ENCODE peak calls at places on chromosomes 5 and 9, in ten cellular contexts. H is psoas muscle, Z is left ventricle myocardium inferior, R is small intestine, E is prostate gland, W is neural progenitor cell, Q is mesendoderm, D is lung, S is Caco-2, X is tibial nerve. M is an unnamed sample. For H3K4me1, the result is how much of the 10 kb centered on the place peaks cover.

GRCh38 chr9:3732077-3733038 is 206.6 kb upstream of the RFX3 start:
- DNase-seq in H (no peak), Z (no peak), R (peak), E (peak), W (peak), Q (peak), D (peak), S (peak), X (peak), M (peak)

GRCh38 chr9:130946778-130947617 is 8.0 kb upstream of the FIBCD1 start:
- DNase-seq in H (no peak), Z (no peak), R (peak), E (no peak), W (no peak), Q (no peak), D (no peak), S (no peak), X (no peak), M (no peak)

GRCh38 chr9:79641055-79641454 is 69.3 kb downstream of the TLE4 start:
- DNase-seq in H (no peak), Z (no peak), R (no peak), E (no peak), W (no peak), Q (no peak), D (no peak), S (no peak), X (no peak), M (no peak)

GRCh38 chr9:12784461-12785250 is 9.8 kb downstream of the LURAP1L start:
- DNase-seq in H (no peak), Z (no peak), R (no peak), E (no peak), W (no peak), Q (peak), D (peak), S (peak), X (no peak), M (no peak)

GRCh38 chr9:81430727-81431126 is 258.6 kb downstream of the TLE1 start:
- DNase-seq in H (no peak), Z (no peak), R (no peak), E (no peak), W (no peak), Q (no peak), D (no peak), S (no peak), X (no peak), M (no peak)

GRCh38 chr9:133048595-133048994 is 13.2 kb upstream of the CEL start:
- DNase-seq in H (no peak), Z (no peak), R (peak), E (no peak), W (peak), Q (peak), D (no peak), S (no peak), X (no peak), M (no peak)

GRCh38 chr5:149297340-149298023 is 25.8 kb downstream of the AFAP1L1 start:
- DNase-seq in H (no peak), Z (peak), R (no peak), E (no peak), W (no peak), Q (no peak), D (no peak), S (no peak), X (no peak), M (no peak)

GRCh38 chr9:2158729-2159128 is 143.6 kb downstream of the SMARCA2 start:
- DNase-seq in H (no peak), Z (no peak), R (no peak), E (no peak), W (no peak), Q (no peak), D (no peak), S (no peak), X (no peak), M (no peak)

GRCh38 chr9:106801816-106802215 is 61.1 kb upstream of the ZNF462 start:
- DNase-seq in H (no peak), Z (no peak), R (no peak), E (no peak), W (no peak), Q (no peak), D (no peak), S (no peak), X (no peak), M (no peak)

GRCh38 chr9:69672828-69673640 is 863 bp upstream of the APBA1 start:
- DNase-seq in H (peak), Z (peak), R (peak), E (peak), W (peak), Q (peak), D (peak), S (peak), X (peak), M (peak)

GRCh38 chr9:119088002-119088401 is 281.2 kb downstream of the BRINP1 start:
- DNase-seq in H (no peak), Z (no peak), R (no peak), E (no peak), W (no peak), Q (peak), D (no peak), S (no peak), X (no peak), M (no peak)

GRCh38 chr5:90161399-90161798 is 248.2 kb downstream of the CETN3 start:
- DNase-seq in H (no peak), Z (peak), R (no peak), E (no peak), W (peak), Q (peak), D (peak), S (peak), X (peak), M (peak)

GRCh38 chr5:179836225-179837019 is 15.7 kb downstream of the SQSTM1 start:
- DNase-seq in H (peak), Z (no peak), R (peak), E (no peak), W (no peak), Q (no peak), D (no peak), S (no peak), X (no peak), M (no peak)

GRCh38 chr9:72871685-72872084 is 81.2 kb downstream of the ALDH1A1 start:
- DNase-seq in H (no peak), Z (no peak), R (no peak), E (no peak), W (peak), Q (no peak), D (no peak), S (no peak), X (no peak), M (no peak)

GRCh38 chr5:56711191-56711590 is 104.2 kb upstream of the MAP3K1 start:
- DNase-seq in H (no peak), Z (no peak), R (no peak), E (no peak), W (no peak), Q (no peak), D (no peak), S (no peak), X (no peak), M (no peak)

GRCh38 chr9:109117856-109118801 is 1.6 kb downstream of the TMEM245 start:
- DNase-seq in H (peak), Z (no peak), R (peak), E (no peak), W (peak), Q (no peak), D (no peak), S (peak), X (no peak), M (peak)

GRCh38 chr5:74994791-74995190 is 57.6 kb downstream of the GCNT4 start:
- DNase-seq in H (no peak), Z (no peak), R (no peak), E (no peak), W (no peak), Q (no peak), D (no peak), S (no peak), X (no peak), M (no peak)

GRCh38 chr5:68348447-68349222 is 133.1 kb downstream of the PIK3R1 start:
- DNase-seq in H (no peak), Z (peak), R (no peak), E (no peak), W (no peak), Q (no peak), D (no peak), S (no peak), X (no peak), M (peak)

GRCh38 chr5:133848306-133848924 is 120.0 kb downstream of the C5orf15 start:
- DNase-seq in H (no peak), Z (no peak), R (no peak), E (no peak), W (no peak), Q (no peak), D (peak), S (no peak), X (no peak), M (no peak)

GRCh38 chr5:11617080-11617479 is 287.2 kb downstream of the CTNND2 start:
- DNase-seq in H (no peak), Z (no peak), R (no peak), E (no peak), W (no peak), Q (no peak), D (no peak), S (no peak), X (no peak), M (no peak)

GRCh38 chr9:81737871-81738507 is 48.6 kb upstream of the TLE1 start:
- DNase-seq in H (no peak), Z (no peak), R (peak), E (peak), W (no peak), Q (peak), D (peak), S (no peak), X (no peak), M (no peak)

GRCh38 chr5:107672212-107673105 is 1.7 kb upstream of the EFNA5 start:
- DNase-seq in H (peak), Z (peak), R (peak), E (peak), W (peak), Q (peak), D (peak), S (peak), X (peak), M (no peak)

GRCh38 chr5:155136451-155136850 is 122.9 kb downstream of the KIF4B start:
- DNase-seq in H (no peak), Z (no peak), R (no peak), E (no peak), W (no peak), Q (peak), D (no peak), S (no peak), X (no peak), M (no peak)

GRCh38 chr5:173325091-173325698 is 3.0 kb downstream of the STC2 start:
- DNase-seq in H (no peak), Z (no peak), R (no peak), E (no peak), W (no peak), Q (no peak), D (no peak), S (no peak), X (no peak), M (no peak)
- H3K4me1 ChIP-seq in H (under half), Z (half or more), R (under half), E (under half), W (under half), Q (under half), D (under half), S (under half), X (under half), M (under half)

GRCh38 chr9:95735701-95736100 is 139.8 kb upstream of the ERCC6L2 start:
- DNase-seq in H (no peak), Z (no peak), R (no peak), E (no peak), W (no peak), Q (no peak), D (no peak), S (no peak), X (no peak), M (no peak)
- H3K4me1 ChIP-seq in H (under half), Z (under half), R (under half), E (under half), W (under half), Q (under half), D (under half), S (under half), X (half or more), M (under half)

GRCh38 chr9:93126825-93127368 is 7.2 kb downstream of the NINJ1 start:
- DNase-seq in H (peak), Z (peak), R (no peak), E (peak), W (peak), Q (peak), D (no peak), S (no peak), X (no peak), M (peak)
- H3K4me1 ChIP-seq in H (under half), Z (half or more), R (under half), E (under half), W (under half), Q (under half), D (under half), S (under half), X (half or more), M (half or more)

DNA sequence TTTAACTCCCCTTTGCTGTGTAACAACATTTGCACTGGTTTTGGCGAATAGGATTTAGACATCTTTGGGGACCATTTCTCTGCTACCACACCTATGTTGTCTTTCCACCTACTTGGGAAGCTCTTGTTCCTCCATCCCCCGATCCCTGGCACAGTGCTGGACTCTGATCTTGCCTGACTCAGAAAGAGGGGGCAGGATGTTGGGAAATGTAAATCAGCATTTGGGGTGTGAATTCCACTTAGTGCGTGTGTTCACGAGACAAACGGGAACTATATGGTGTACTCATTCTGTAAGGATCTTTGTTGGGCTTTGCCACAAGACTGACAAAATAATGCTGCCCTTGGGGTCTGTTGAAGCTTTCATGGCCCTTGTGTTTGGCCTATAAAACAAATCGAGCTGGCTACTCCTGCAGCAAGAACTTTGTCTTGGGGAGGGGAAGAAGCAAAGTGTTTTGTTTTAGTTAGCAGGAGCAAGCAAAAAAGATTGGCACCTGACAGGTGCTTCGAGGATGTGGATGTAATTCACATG is 18.5 kb downstream of the TMEM268 start:
- DNase-seq in H (no peak), Z (no peak), R (no peak), E (no peak), W (no peak), Q (no peak), D (no peak), S (no peak), X (no peak), M (no peak)
- H3K4me1 ChIP-seq in H (under half), Z (under half), R (under half), E (under half), W (under half), Q (under half), D (under half), S (under half), X (under half), M (under half)

GRCh38 chr9:19198406-19198805 is 32.1 kb upstream of the DENND4C start:
- DNase-seq in H (no peak), Z (no peak), R (no peak), E (no peak), W (no peak), Q (no peak), D (no peak), S (no peak), X (no peak), M (no peak)
- H3K4me1 ChIP-seq in H (under half), Z (under half), R (under half), E (under half), W (under half), Q (under half), D (under half), S (half or more), X (under half), M (under half)

M was measured in gastrocnemius medialis.